ENCODE peak calls at places on chromosomes 12 and 14, in six cellular contexts. C is NCI-H2081 treated with DMSO at 0.1 percent for 48 hours; X is erythroblast; N is NCI-H82; K is stimulated activated CD8-positive, alpha-beta memory T cell treated with anti-CD3 and anti-CD28 coated beads, Interleukin-15, amount 100 ng/mL, for 24 hours; L is neuronal stem cell. E is an unnamed sample.

GRCh38 chr14:49405291-49405690 is 180.9 kb downstream of the RPS29 start:
- DNase-seq in K (no peak), N (no peak), L (no peak), X (no peak), C (no peak), E (peak)

GRCh38 chr14:24849471-24849870 is 200.5 kb downstream of the STXBP6 start:
- DNase-seq in L (no peak), X (no peak), K (no peak), N (no peak), C (no peak), E (no peak)

GRCh38 chr12:110782068-110782467 is 39.4 kb upstream of the PPP1CC start:
- DNase-seq in C (no peak), K (no peak), X (no peak), N (no peak), L (no peak), E (no peak)

GRCh38 chr14:104554608-104555401 is 24.8 kb upstream of the C14orf180 start:
- DNase-seq in C (no peak), N (no peak), L (no peak), K (no peak), X (no peak), E (no peak)

GRCh38 chr12:116360579-116361403 is 83.3 kb upstream of the MED13L start:
- DNase-seq in K (no peak), L (no peak), X (peak), C (no peak), N (no peak), E (no peak)

GRCh38 chr12:67720383-67720856 is 71.9 kb downstream of the DYRK2 start:
- DNase-seq in X (no peak), C (no peak), K (no peak), L (no peak), N (peak), E (no peak)

GRCh38 chr12:3205742-3206519 is 128.8 kb downstream of the TSPAN9 start:
- DNase-seq in L (no peak), X (no peak), K (no peak), C (no peak), N (peak), E (no peak)

GRCh38 chr14:23630687-23631086 is 5.5 kb upstream of the DHRS2 start:
- DNase-seq in C (no peak), N (no peak), K (no peak), X (no peak), L (no peak), E (no peak)

GRCh38 chr12:58248599-58248998 is 307.2 kb downstream of the ATP23 start:
- DNase-seq in N (no peak), X (no peak), K (no peak), L (no peak), C (no peak), E (no peak)

GRCh38 chr14:52267501-52268190 is at the start of gene PTGDR:
- DNase-seq in C (no peak), K (no peak), N (no peak), X (peak), L (peak), E (no peak)

GRCh38 chr12:83818888-83819287 is 1093.7 kb downstream of the SLC6A15 start:
- DNase-seq in X (no peak), N (no peak), K (no peak), L (no peak), C (no peak), E (no peak)

GRCh38 chr12:116138781-116139180 is 138.7 kb downstream of the MED13L start:
- DNase-seq in X (no peak), C (no peak), K (no peak), N (no peak), L (no peak), E (no peak)

GRCh38 chr12:91990525-91990924 is 155.1 kb downstream of the BTG1 start:
- DNase-seq in N (no peak), L (no peak), K (no peak), C (no peak), X (no peak), E (peak)

GRCh38 chr14:75578786-75579781 is 664 bp downstream of the FLVCR2 start:
- DNase-seq in N (no peak), C (no peak), K (no peak), X (no peak), L (peak), E (no peak)

GRCh38 chr12:19053218-19053617 is 76.3 kb upstream of the PLEKHA5 start:
- DNase-seq in X (no peak), K (no peak), N (no peak), C (no peak), L (no peak), E (no peak)

GRCh38 chr14:96362071-96362964 is 823 bp downstream of the ATG2B start:
- DNase-seq in K (peak), X (peak), N (peak), C (peak), L (no peak), E (no peak)

GRCh38 chr12:102096855-102097254 is 23.1 kb downstream of the NUP37 start:
- DNase-seq in X (no peak), K (no peak), N (peak), L (no peak), C (no peak), E (no peak)

GRCh38 chr14:56196274-56196673 is 78.1 kb downstream of the PELI2 start:
- DNase-seq in K (no peak), C (no peak), X (peak), N (peak), L (no peak), E (no peak)

GRCh38 chr12:90958995-90959394 is 4.0 kb upstream of the CCER1 start:
- DNase-seq in N (no peak), K (no peak), L (no peak), C (no peak), X (no peak), E (no peak)

GRCh38 chr12:114636723-114637480 is 47.1 kb downstream of the TBX3 start:
- DNase-seq in K (no peak), L (no peak), X (no peak), C (no peak), N (peak), E (no peak)

GRCh38 chr14:51996148-51996746 is 6.9 kb downstream of the RTRAF start:
- DNase-seq in N (peak), C (no peak), L (no peak), X (peak), K (no peak), E (no peak)

GRCh38 chr14:93643127-93643526 is 145.2 kb downstream of the PRIMA1 start:
- DNase-seq in X (no peak), N (no peak), K (no peak), C (no peak), L (no peak), E (no peak)

GRCh38 chr14:100246136-100246535 is 7.2 kb downstream of the YY1 start:
- DNase-seq in K (no peak), X (no peak), N (no peak), C (no peak), L (no peak), E (no peak)

GRCh38 chr12:113043240-113043639 is 13.3 kb upstream of the DTX1 start:
- DNase-seq in C (no peak), N (peak), L (no peak), X (no peak), K (no peak), E (no peak)

GRCh38 chr12:67019070-67019469 is 250.1 kb upstream of the CAND1 start:
- DNase-seq in N (no peak), L (no peak), C (no peak), K (no peak), X (no peak), E (no peak)

GRCh38 chr14:105483300-105484068 is 3.2 kb upstream of the CRIP1 start:
- DNase-seq in C (no peak), X (no peak), N (no peak), K (no peak), L (no peak), E (no peak)

GRCh38 chr12:93530358-93530757 is 42.1 kb upstream of the SOCS2 start:
- DNase-seq in X (no peak), K (no peak), C (no peak), L (no peak), N (no peak), E (no peak)

E was measured in non-pigmented ciliary epithelial cell.